ENCODE peak calls at places on chromosomes 7 and 10, in five cellular contexts. S is left ventricle myocardium inferior, O is neural progenitor cell, H is fibroblast of the aortic adventitia, B is epithelial cell of proximal tubule. Y is an unnamed sample.

GRCh38 chr7:105982388-105982787 is 19.3 kb downstream of the CDHR3 start:
- DNase-seq in O (no peak), H (no peak), S (no peak), B (no peak), Y (no peak)

GRCh38 chr7:159084069-159084801 is 60.4 kb downstream of the VIPR2 start:
- DNase-seq in H (no peak), B (no peak), O (no peak), S (peak; percentile 76), Y (no peak)

GRCh38 chr7:77831481-77831880 is 32.9 kb downstream of the PHTF2 start:
- DNase-seq in B (no peak), O (no peak), S (no peak), H (no peak), Y (no peak)

GRCh38 chr7:104983620-104984539 is 30.1 kb upstream of the KMT2E start:
- DNase-seq in S (peak; percentile 91), H (peak; percentile 81), B (no peak), O (peak; percentile 92), Y (peak; percentile 91)

GRCh38 chr7:157468221-157469111 is 131.7 kb downstream of the DNAJB6 start:
- DNase-seq in S (no peak), B (no peak), O (no peak), H (no peak), Y (no peak)

GRCh38 chr7:107810626-107811025 is 7.6 kb upstream of the SLC26A3 start:
- DNase-seq in B (no peak), O (no peak), H (no peak), S (no peak), Y (no peak)

GRCh38 chr10:132869621-132870020 is 72.7 kb downstream of the CFAP46 start:
- DNase-seq in S (no peak), H (no peak), O (no peak), B (no peak), Y (no peak)

GRCh38 chr10:99233680-99234018 is 2.0 kb downstream of the HPSE2 start:
- DNase-seq in O (peak; percentile 44), B (no peak), S (no peak), H (no peak), Y (no peak)

GRCh38 chr10:76133597-76134255 is 702.3 kb downstream of the LRMDA start:
- DNase-seq in O (no peak), S (no peak), B (no peak), H (no peak), Y (no peak)

GRCh38 chr7:132138817-132139216 is 437.5 kb downstream of the PLXNA4 start:
- DNase-seq in B (no peak), S (no peak), O (peak; percentile 56), H (peak; percentile 8), Y (no peak)

GRCh38 chr10:25725917-25726716 is 207.9 kb upstream of the MYO3A start:
- DNase-seq in H (peak; percentile 69), O (peak; percentile 83), B (peak; percentile 58), S (no peak), Y (peak; percentile 74)

GRCh38 chr7:15399446-15399845 is 162.4 kb downstream of the AGMO start:
- DNase-seq in O (no peak), S (no peak), H (peak; percentile 52), B (no peak), Y (peak; percentile 22)
- TF ChIP-seq CTCF in O (no peak), S (no peak), H (no peak), B (no peak), Y (no peak)

DNA sequence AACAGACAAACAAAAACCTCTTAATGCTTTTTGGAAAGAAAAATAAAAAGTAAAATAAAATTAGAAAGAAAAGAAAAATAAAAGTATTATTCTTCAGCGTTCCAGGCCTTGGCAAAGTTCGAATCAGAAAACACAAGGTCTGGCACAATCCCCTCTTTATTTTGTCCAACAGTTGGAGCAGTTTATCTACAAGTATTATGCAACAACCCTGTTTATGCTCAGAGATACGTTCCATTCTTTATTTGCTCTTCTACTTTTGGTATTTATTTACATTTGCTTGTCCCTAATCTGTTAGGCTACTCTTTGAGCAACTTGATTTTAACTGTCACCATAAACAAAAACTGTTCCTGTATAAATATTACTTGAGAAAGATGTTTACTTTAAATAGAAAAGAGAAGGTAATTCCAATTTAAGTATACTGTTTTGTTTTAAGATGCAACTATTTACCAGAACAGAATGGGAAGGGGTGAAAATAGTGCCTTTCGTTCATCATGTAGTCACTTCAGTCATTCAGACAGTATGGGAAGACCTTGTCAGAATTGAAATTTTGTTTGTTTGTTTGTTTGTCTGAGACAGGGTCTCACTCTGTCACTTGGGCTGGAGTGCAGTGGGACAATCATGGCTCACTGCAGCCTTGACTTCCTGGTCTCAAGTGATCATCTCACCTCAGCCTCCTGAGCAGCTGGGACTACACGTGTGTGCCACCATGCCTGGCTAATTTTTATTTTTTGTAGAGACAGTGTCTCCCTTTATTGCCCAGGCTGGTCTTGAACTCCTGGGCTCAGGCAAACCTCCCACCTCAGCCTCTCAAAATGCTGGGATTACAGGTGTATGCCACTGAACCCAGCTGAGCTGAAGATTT is 5.7 kb downstream of the PDK4 start:
- DNase-seq in B (no peak), S (no peak), O (no peak), H (no peak), Y (peak; percentile 47)
- H3K4me3 ChIP-seq in B (no peak overlapping the region), S (peak overlapping the region; percentile 89), O (no peak overlapping the region), H (no peak overlapping the region), Y (no peak overlapping the region)

GRCh38 chr7:129341212-129341611 is 93.0 kb upstream of the STRIP2 start:
- DNase-seq in O (no peak), B (no peak), S (no peak), H (no peak), Y (no peak)
- TF ChIP-seq CTCF in O (no peak), B (no peak), S (no peak), H (no peak), Y (no peak)

DNA sequence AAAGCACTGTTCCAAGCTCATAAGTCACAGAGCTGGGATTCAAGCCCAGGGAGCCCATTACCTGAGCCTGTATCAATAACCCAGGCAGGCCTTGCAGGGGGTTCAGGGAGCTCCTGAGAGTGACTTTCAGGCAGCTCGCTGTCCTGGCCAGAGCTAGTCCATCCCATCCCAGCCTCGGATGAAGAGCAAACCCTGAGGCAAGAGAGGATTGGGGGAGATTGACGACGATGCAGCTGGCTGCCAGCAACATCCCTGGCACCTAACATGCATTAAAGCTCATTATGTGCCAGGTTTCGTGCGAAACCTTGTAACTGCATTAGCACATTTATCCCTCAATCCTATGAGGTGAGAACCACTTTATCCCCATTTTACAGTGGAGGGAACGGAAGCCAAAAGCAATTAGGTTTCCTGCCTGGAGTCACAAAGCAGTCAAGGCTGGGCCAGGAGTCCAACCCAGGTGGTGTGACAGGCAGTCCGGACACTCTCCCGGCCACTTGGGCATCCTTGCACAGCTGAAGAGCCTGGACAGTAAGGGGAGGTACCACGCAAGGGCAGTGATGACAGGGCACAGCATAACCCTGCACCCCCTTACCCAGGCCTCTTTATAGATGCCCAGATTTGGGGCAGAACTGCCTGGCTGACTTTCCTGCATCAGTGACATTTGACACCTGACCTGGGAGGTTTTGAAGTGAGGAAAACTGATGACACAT is 129.8 kb upstream of the CHST15 start:
- DNase-seq in O (no peak), H (no peak), S (no peak), B (no peak), Y (no peak)
- H3K4me3 ChIP-seq in O (no peak overlapping the region), H (no peak overlapping the region), S (no peak overlapping the region), B (no peak overlapping the region), Y (no peak overlapping the region)

GRCh38 chr10:88226891-88227290 is 356.2 kb downstream of the RNLS start:
- DNase-seq in S (no peak), B (no peak), H (no peak), O (no peak), Y (no peak)
- TF ChIP-seq CTCF in S (no peak), B (no peak), H (no peak), O (no peak), Y (no peak)

DNA sequence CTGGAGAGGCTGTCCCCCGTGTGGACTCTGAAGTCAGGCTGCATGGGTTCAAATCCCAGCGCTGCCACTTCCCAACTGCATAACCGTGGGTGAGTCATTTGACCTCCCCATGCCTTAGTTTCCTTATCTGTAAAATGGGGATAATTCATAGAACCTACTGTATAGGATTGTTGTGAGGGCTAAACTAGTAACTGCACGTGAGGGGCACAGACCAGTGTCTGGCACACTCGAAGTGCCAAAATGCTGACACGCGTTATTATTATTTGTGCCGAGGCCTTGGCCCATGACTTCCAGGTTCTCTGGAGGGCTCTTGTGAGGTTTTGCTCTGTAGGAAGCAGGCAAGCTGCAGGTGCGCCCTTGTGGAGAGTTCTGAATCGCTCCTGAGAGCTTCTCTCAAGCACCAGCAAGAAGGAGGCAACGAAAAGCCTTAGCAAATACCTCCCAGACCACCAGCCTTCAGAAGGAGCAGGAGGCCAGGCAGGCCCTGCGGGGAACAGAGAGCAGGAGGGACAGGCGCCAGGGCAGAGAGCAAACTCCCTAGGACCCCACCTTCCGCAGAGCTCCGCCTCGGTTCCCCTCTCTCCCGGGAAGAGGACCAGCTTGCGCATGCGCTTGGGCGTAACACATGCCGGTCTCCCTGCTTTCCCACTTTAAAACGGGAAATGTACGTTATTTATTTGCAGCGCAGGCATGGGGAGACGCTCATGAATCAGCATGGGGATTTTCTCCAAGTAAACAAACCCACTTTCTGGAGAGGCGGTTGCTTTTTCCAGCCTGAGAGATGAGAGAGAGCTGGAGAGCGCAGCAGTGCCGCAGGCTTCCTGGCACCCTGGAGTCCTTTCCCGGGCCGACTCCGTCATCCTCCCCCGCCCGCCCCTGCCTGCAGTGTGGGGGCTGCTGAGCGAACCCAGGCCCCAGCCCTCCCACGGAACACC is 39.6 kb downstream of the SORCS3 start:
- DNase-seq in S (no peak), B (peak; percentile 27), O (peak; percentile 74), H (peak; percentile 14), Y (no peak)
- H3K4me3 ChIP-seq in S (peak overlapping the region; percentile 58), B (peak overlapping the region; percentile 63), O (peak overlapping the region; percentile 43), H (no peak overlapping the region), Y (no peak overlapping the region)

GRCh38 chr10:77393821-77394501 is 243.6 kb downstream of the KCNMA1 start:
- DNase-seq in O (no peak), H (no peak), S (no peak), B (no peak), Y (no peak)
- TF ChIP-seq CTCF in O (no peak), H (no peak), S (no peak), B (no peak), Y (no peak)

GRCh38 chr10:97020452-97021400 is 165.0 kb downstream of the SLIT1 start:
- DNase-seq in B (no peak), S (peak; percentile 58), H (peak; percentile 52), O (peak; percentile 89), Y (no peak)
- H3K4me3 ChIP-seq in B (no peak overlapping the region), S (no peak overlapping the region), H (no peak overlapping the region), O (no peak overlapping the region), Y (no peak overlapping the region)